ENCODE peak calls at places on chromosomes 16 and 17, in seven cellular contexts. E is BJ, Z is cardiac muscle cell, C is lower leg skin, F is tibial nerve, J is HCT116, X is endothelial cell of umbilical vein. O is an unnamed sample.

GRCh38 chr17:2566056-2566455 is 27.4 kb upstream of the PAFAH1B1 start:
- DNase-seq in Z (no peak), F (no peak), J (no peak), E (no peak), X (no peak), C (no peak), O (no peak)

GRCh38 chr16:83717814-83718213 is 90.0 kb upstream of the HSBP1 start:
- DNase-seq in C (no peak), Z (no peak), E (peak), F (no peak), J (no peak), X (peak), O (no peak)

GRCh38 chr16:57185446-57185944 is 344 bp downstream of the PSME3IP1 start:
- DNase-seq in C (peak), Z (peak), F (peak), X (no peak), J (no peak), E (no peak), O (peak)

GRCh38 chr17:70775667-70776066 is 606.3 kb downstream of the KCNJ2 start:
- DNase-seq in J (no peak), E (no peak), X (no peak), Z (no peak), C (no peak), F (no peak), O (no peak)

GRCh38 chr17:56936697-56937322 is 23.0 kb upstream of the TRIM25 start:
- DNase-seq in X (peak), J (no peak), E (no peak), Z (no peak), F (no peak), C (no peak), O (no peak)

GRCh38 chr17:72863511-72864175 is 228.8 kb downstream of the SLC39A11 start:
- DNase-seq in C (no peak), J (no peak), X (no peak), E (no peak), F (no peak), Z (no peak), O (no peak)

GRCh38 chr17:6446516-6447100 is 2.4 kb downstream of the PIMREG start:
- DNase-seq in Z (no peak), X (no peak), F (no peak), E (no peak), J (no peak), C (no peak), O (no peak)

GRCh38 chr17:72591500-72592241 is 470.9 kb downstream of the SOX9 start:
- DNase-seq in Z (peak), J (no peak), X (no peak), E (no peak), F (no peak), C (no peak), O (no peak)

GRCh38 chr17:30824356-30825145 is at the start of gene CRLF3:
- DNase-seq in F (peak), J (peak), E (peak), Z (peak), X (peak), C (peak), O (peak)

GRCh38 chr17:81508639-81509047 is 4.0 kb downstream of the ACTG1 start:
- DNase-seq in F (no peak), E (no peak), Z (peak), X (peak), C (no peak), J (peak), O (no peak)

GRCh38 chr16:65704866-65705265 is 583.0 kb upstream of the CDH11 start:
- DNase-seq in C (no peak), X (no peak), E (no peak), F (no peak), Z (peak), J (no peak), O (no peak)

GRCh38 chr17:51153210-51154072 is at the start of gene NME1:
- DNase-seq in Z (peak), J (peak), X (peak), E (peak), F (peak), C (peak), O (peak)

GRCh38 chr17:50169881-50170459 is 4.2 kb downstream of the SGCA start:
- DNase-seq in Z (no peak), X (no peak), F (no peak), C (no peak), J (no peak), E (no peak), O (no peak)

GRCh38 chr16:17459903-17460521 is 10.7 kb downstream of the XYLT1 start:
- DNase-seq in Z (no peak), J (no peak), F (peak), X (no peak), C (no peak), E (no peak), O (no peak)

GRCh38 chr16:3717235-3718018 is at the start of gene TRAP1:
- DNase-seq in C (peak), E (peak), X (peak), J (peak), Z (peak), F (peak), O (peak)

GRCh38 chr17:58362368-58363014 is 10.5 kb upstream of the SUPT4H1 start:
- DNase-seq in E (no peak), F (no peak), J (no peak), X (no peak), C (no peak), Z (no peak), O (no peak)

GRCh38 chr17:56824503-56824902 is 9.2 kb downstream of the C17orf67 start:
- DNase-seq in Z (no peak), X (no peak), C (no peak), F (no peak), E (no peak), J (no peak), O (no peak)

GRCh38 chr16:70686376-70687171 is 721 bp upstream of the MTSS2 start:
- DNase-seq in F (no peak), C (no peak), E (no peak), X (no peak), J (no peak), Z (no peak), O (no peak)

GRCh38 chr17:81341347-81342061 is 46.4 kb upstream of the SLC38A10 start:
- DNase-seq in J (no peak), F (no peak), E (no peak), Z (peak), X (no peak), C (no peak), O (no peak)

GRCh38 chr17:68812876-68813584 is 142.2 kb downstream of the ABCA8 start:
- DNase-seq in X (peak), C (no peak), F (no peak), J (no peak), Z (no peak), E (no peak), O (no peak)

DNA sequence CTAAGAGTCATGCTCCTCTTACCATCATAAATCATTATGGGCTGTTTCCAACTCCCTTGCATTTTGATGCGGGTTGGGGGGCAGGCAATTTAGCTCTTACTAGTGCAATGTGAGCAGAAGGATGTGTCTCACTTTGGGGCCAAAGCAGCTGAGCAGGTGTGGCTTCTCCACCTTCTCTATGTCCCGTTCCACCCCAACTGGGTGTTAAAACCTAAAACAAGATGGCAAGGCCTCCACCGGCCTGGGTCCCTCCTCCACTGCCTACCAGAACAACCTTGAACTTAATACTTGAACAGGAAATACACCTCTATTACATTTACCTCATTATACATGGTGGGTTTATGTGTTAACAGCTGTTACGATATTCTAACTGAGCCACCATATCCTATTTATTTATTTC is 52.8 kb downstream of the TOX3 start:
- DNase-seq in J (no peak), F (no peak), Z (no peak), C (no peak), E (no peak), X (no peak), O (no peak)
- TF ChIP-seq CTCF in J (no peak), F (no peak), Z (no peak), C (no peak), E (no peak), X (no peak), O (no peak)

GRCh38 chr17:39870776-39871175 is 2.8 kb downstream of the ZPBP2 start:
- DNase-seq in C (no peak), J (no peak), Z (no peak), F (no peak), X (no peak), E (no peak), O (no peak)

GRCh38 chr17:39867891-39868553 is at the start of gene ZPBP2:
- DNase-seq in C (no peak), F (no peak), E (no peak), Z (no peak), J (no peak), X (no peak), O (no peak)

GRCh38 chr17:39867084-39867890 is 715 bp upstream of the ZPBP2 start:
- DNase-seq in X (no peak), J (no peak), Z (no peak), F (no peak), E (no peak), C (no peak), O (no peak)

GRCh38 chr17:39868554-39868942 is 546 bp downstream of the ZPBP2 start:
- DNase-seq in E (no peak), J (no peak), X (no peak), Z (no peak), C (no peak), F (no peak), O (no peak)

GRCh38 chr17:39872700-39873099 is 4.7 kb downstream of the ZPBP2 start:
- DNase-seq in X (peak), F (no peak), E (no peak), C (no peak), Z (no peak), J (no peak), O (no peak)
- TF ChIP-seq CTCF in X (no peak), F (peak), E (peak), C (no peak), Z (peak), J (peak), O (no peak)

GRCh38 chr16:21300309-21301167 is 22.4 kb upstream of the CRYM start:
- DNase-seq in J (peak), Z (peak), C (peak), X (peak), F (peak), E (peak), O (peak)
- TF ChIP-seq CTCF in J (peak), Z (peak), C (no peak), X (peak), F (peak), E (peak), O (peak)

DNA sequence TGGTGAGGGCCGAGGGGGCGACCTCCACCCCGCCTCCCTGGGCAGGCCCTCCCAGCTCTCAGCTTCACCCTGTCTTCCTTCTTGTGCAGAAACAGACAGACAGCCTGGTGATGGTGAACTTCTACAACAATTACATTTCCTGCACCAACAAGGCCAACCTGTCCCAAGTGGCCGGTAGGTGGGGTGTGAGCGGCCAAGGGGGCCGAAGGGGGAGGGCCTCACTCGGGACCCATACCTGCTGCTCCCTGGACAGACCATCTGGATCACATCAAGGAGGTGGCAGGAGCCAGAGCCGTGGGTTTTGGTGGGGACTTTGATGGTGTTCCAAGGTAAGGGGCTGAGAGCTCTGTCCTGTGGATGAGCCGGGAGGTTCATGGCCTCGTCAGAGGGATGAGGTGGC is 20.1 kb downstream of the CHMP1A start:
- DNase-seq in Z (no peak), F (no peak), J (no peak), E (no peak), C (no peak), X (no peak), O (no peak)
- TF ChIP-seq CTCF in Z (no peak), F (no peak), J (no peak), E (no peak), C (no peak), X (no peak), O (no peak)

GRCh38 chr17:33292981-33293867 is at the start of gene ASIC2:
- DNase-seq in E (no peak), F (no peak), Z (peak), J (no peak), C (no peak), X (no peak), O (no peak)
- TF ChIP-seq CTCF in E (no peak), F (no peak), Z (no peak), J (no peak), C (no peak), X (no peak), O (no peak)

GRCh38 chr17:28760561-28760960 is 16.8 kb downstream of the TRAF4 start:
- DNase-seq in X (no peak), Z (no peak), F (no peak), J (no peak), C (no peak), E (no peak), O (no peak)
- TF ChIP-seq CTCF in X (no peak), Z (no peak), F (no peak), J (no peak), C (no peak), E (no peak), O (no peak)